ENCODE peak calls at places on chromosomes 7 and 10, in seven cellular contexts. V is globus pallidus; U is stimulated activated CD4-positive, alpha-beta T cell treated with anti-CD3 and anti-CD28 coated beads, Interleukin-15, amount 100 ng/mL, for 1 hour; J is cerebellum; A is right atrium auricular region; Q is NCI-H460; T is EH. B is an unnamed sample.

GRCh38 chr10:133335238-133336122 is 1.2 kb downstream of the CALY start:
- DNase-seq in U (peak; percentile 62), Q (peak; percentile 33), J (peak; percentile 82), A (no peak), T (peak; percentile 62), V (no peak), B (peak; percentile 58)

GRCh38 chr7:15972767-15973362 is 286.4 kb upstream of the MEOX2 start:
- DNase-seq in Q (no peak), A (peak; percentile 71), J (no peak), V (no peak), T (peak; percentile 48), U (no peak), B (no peak)

GRCh38 chr7:12802070-12802469 is 114.6 kb downstream of the ARL4A start:
- DNase-seq in J (no peak), Q (no peak), A (no peak), T (no peak), V (no peak), U (no peak), B (no peak)

GRCh38 chr10:8825611-8826010 is 771.1 kb downstream of the GATA3 start:
- DNase-seq in Q (no peak), J (no peak), U (no peak), A (no peak), T (no peak), V (no peak), B (no peak)

GRCh38 chr10:71769279-71769823 is 4.0 kb downstream of the VSIR start:
- DNase-seq in J (no peak), U (no peak), A (no peak), T (peak; percentile 72), V (no peak), Q (no peak), B (no peak)

GRCh38 chr7:28782362-28782761 is 175.8 kb downstream of the TRIL start:
- DNase-seq in V (no peak), U (no peak), A (no peak), J (no peak), Q (no peak), T (no peak), B (no peak)

GRCh38 chr7:26490631-26491624 is 199.3 kb downstream of the SNX10 start:
- DNase-seq in Q (no peak), U (no peak), V (no peak), J (peak; percentile 55), A (no peak), T (no peak), B (no peak)

GRCh38 chr7:106736508-106737201 is 75.7 kb upstream of the CCDC71L start:
- DNase-seq in J (no peak), V (peak; percentile 21), A (no peak), T (peak; percentile 82), Q (peak; percentile 60), U (no peak), B (peak; percentile 19)

GRCh38 chr10:21329995-21330627 is 195.4 kb downstream of the SKIDA1 start:
- DNase-seq in U (no peak), V (no peak), T (peak; percentile 89), J (no peak), A (peak; percentile 65), Q (peak; percentile 41), B (no peak)

GRCh38 chr7:103660455-103661371 is 214.7 kb upstream of the SLC26A5 start:
- DNase-seq in U (no peak), J (no peak), A (no peak), Q (peak; percentile 39), V (no peak), T (peak; percentile 71), B (no peak)

GRCh38 chr7:150738092-150739044 is 1.1 kb downstream of the GIMAP5 start:
- DNase-seq in J (no peak), A (no peak), Q (no peak), V (no peak), T (no peak), U (no peak), B (no peak)

GRCh38 chr10:49649294-49649693 is 30.2 kb upstream of the C10orf53 start:
- DNase-seq in V (no peak), Q (no peak), A (peak; percentile 32), J (no peak), T (peak; percentile 26), U (no peak), B (peak; percentile 23)

GRCh38 chr7:30029696-30030095 is 1.5 kb downstream of the PLEKHA8 start:
- DNase-seq in V (peak; percentile 12), A (no peak), Q (no peak), T (no peak), J (peak; percentile 31), U (no peak), B (no peak)

GRCh38 chr10:79347894-79348639 is 798 bp downstream of the PPIF start:
- DNase-seq in Q (peak; percentile 30), U (peak; percentile 46), T (peak; percentile 74), A (peak; percentile 74), J (peak; percentile 33), V (no peak), B (no peak)

GRCh38 chr10:69704231-69704630 is 74.2 kb downstream of the FAM241B start:
- DNase-seq in Q (no peak), A (no peak), V (no peak), T (no peak), U (no peak), J (no peak), B (no peak)

GRCh38 chr7:123865517-123866117 is 20.6 kb downstream of the HYAL4 start:
- DNase-seq in A (no peak), J (peak; percentile 31), V (peak; percentile 41), U (no peak), T (peak; percentile 67), Q (peak; percentile 69), B (peak; percentile 58)

GRCh38 chr10:130000918-130001317 is 36.8 kb upstream of the EBF3 start:
- DNase-seq in J (no peak), Q (no peak), A (peak; percentile 28), V (no peak), T (no peak), U (no peak), B (no peak)

GRCh38 chr7:135979674-135980660 is 2.8 kb upstream of the MTPN start:
- DNase-seq in U (no peak), J (no peak), A (no peak), V (no peak), Q (no peak), T (peak; percentile 65), B (no peak)

GRCh38 chr7:99624487-99624886 is 7.7 kb downstream of the ZSCAN25 start:
- DNase-seq in Q (no peak), T (no peak), J (no peak), V (no peak), A (peak; percentile 28), U (peak; percentile 22), B (no peak)

GRCh38 chr7:90680496-90680895 is 84.4 kb downstream of the CDK14 start:
- DNase-seq in J (no peak), V (no peak), T (no peak), Q (no peak), A (no peak), U (no peak), B (no peak)

GRCh38 chr10:123715546-123715945 is 49.4 kb downstream of the GPR26 start:
- DNase-seq in T (no peak), J (no peak), Q (no peak), U (no peak), V (no peak), A (peak; percentile 16), B (no peak)

GRCh38 chr7:32335107-32335506 is 155.1 kb downstream of the LSM5 start:
- DNase-seq in J (no peak), Q (peak; percentile 9), V (no peak), U (no peak), T (peak; percentile 63), A (no peak), B (no peak)

GRCh38 chr7:2841907-2842306 is 2.2 kb downstream of the GNA12 start:
- DNase-seq in V (no peak), U (no peak), A (no peak), T (no peak), J (no peak), Q (no peak), B (no peak)

GRCh38 chr7:80499350-80499955 is 12.4 kb downstream of the GNAT3 start:
- DNase-seq in V (no peak), T (peak; percentile 95), J (no peak), A (peak; percentile 68), Q (no peak), U (no peak), B (no peak)

GRCh38 chr10:4775808-4776207 is 50.2 kb upstream of the AKR1E2 start:
- DNase-seq in V (no peak), Q (no peak), J (no peak), T (peak; percentile 93), A (no peak), U (no peak), B (no peak)

GRCh38 chr7:106313456-106313891 is 28.7 kb upstream of the NAMPT start:
- DNase-seq in J (no peak), V (no peak), T (peak; percentile 85), A (no peak), U (no peak), Q (no peak), B (no peak)

GRCh38 chr7:29471444-29472138 is 92.0 kb upstream of the PRR15 start:
- DNase-seq in V (no peak), U (no peak), A (no peak), J (no peak), T (no peak), Q (no peak), B (no peak)

GRCh38 chr7:65978891-65979582 is 3.0 kb downstream of the GUSB start:
- DNase-seq in U (no peak), Q (no peak), V (no peak), J (no peak), T (no peak), A (no peak), B (no peak)

GRCh38 chr7:63077841-63078240 is 920.8 kb upstream of the ZNF722 start:
- DNase-seq in Q (no peak), U (no peak), V (no peak), A (no peak), J (no peak), T (no peak), B (no peak)

GRCh38 chr10:112967200-112967599 is 17.2 kb downstream of the TCF7L2 start:
- DNase-seq in T (peak; percentile 80), Q (no peak), J (no peak), U (no peak), A (no peak), V (no peak), B (no peak)

GRCh38 chr10:128062837-128063563 is 63.2 kb downstream of the MKI67 start:
- DNase-seq in J (no peak), T (no peak), Q (no peak), V (peak; percentile 48), A (no peak), U (no peak), B (peak; percentile 47)

GRCh38 chr10:51308096-51308495 is 233.8 kb downstream of the PRKG1 start:
- DNase-seq in A (no peak), U (no peak), V (no peak), T (no peak), Q (no peak), J (no peak), B (no peak)

GRCh38 chr7:40105879-40106473 is 28.4 kb downstream of the MPLKIP start:
- DNase-seq in Q (no peak), A (no peak), U (no peak), T (peak; percentile 6), V (no peak), J (no peak), B (no peak)

GRCh38 chr10:121167534-121168243 is 316.5 kb downstream of the WDR11 start:
- DNase-seq in T (no peak), J (no peak), A (no peak), V (no peak), Q (no peak), U (no peak), B (no peak)

GRCh38 chr7:110898516-110898915 is 192.4 kb upstream of the LRRN3 start:
- DNase-seq in V (no peak), Q (no peak), U (no peak), T (peak; percentile 60), J (no peak), A (no peak), B (no peak)

GRCh38 chr10:100618091-100618615 is 82.4 kb downstream of the HIF1AN start:
- DNase-seq in J (no peak), Q (no peak), A (no peak), V (no peak), U (no peak), T (no peak), B (no peak)